ENCODE peak calls at places on chromosomes 7 and 10, in nine cellular contexts. One of them, this sample, is unnamed.

GRCh38 chr10:86267286-86268195 is 99.1 kb downstream of the GRID1 start:
- DNase-seq in sigmoid colon: peak
- DNase-seq in endothelial cell of umbilical vein: no peak
- DNase-seq in left ventricle myocardium inferior: no peak
- DNase-seq in fibroblast of lung: no peak
- DNase-seq in fibroblast of the aortic adventitia: no peak
- DNase-seq in Calu3: no peak
- DNase-seq in ascending aorta: peak
- DNase-seq in AG09309: no peak
- DNase-seq in this sample: no peak

GRCh38 chr7:121394709-121395140 is 1.4 kb downstream of the FAM3C start:
- DNase-seq in sigmoid colon: no peak
- DNase-seq in Calu3: peak
- DNase-seq in ascending aorta: no peak
- DNase-seq in AG09309: no peak
- DNase-seq in fibroblast of lung: peak
- DNase-seq in fibroblast of the aortic adventitia: peak
- DNase-seq in left ventricle myocardium inferior: no peak
- DNase-seq in endothelial cell of umbilical vein: peak
- DNase-seq in this sample: no peak

GRCh38 chr7:114345494-114345893 is 69.1 kb upstream of the FOXP2 start:
- DNase-seq in fibroblast of the aortic adventitia: peak
- DNase-seq in left ventricle myocardium inferior: no peak
- DNase-seq in sigmoid colon: no peak
- DNase-seq in endothelial cell of umbilical vein: no peak
- DNase-seq in ascending aorta: no peak
- DNase-seq in fibroblast of lung: peak
- DNase-seq in Calu3: no peak
- DNase-seq in AG09309: no peak
- DNase-seq in this sample: no peak

GRCh38 chr10:34815174-34816066 is at the start of gene PARD3:
- DNase-seq in ascending aorta: peak
- DNase-seq in fibroblast of lung: peak
- DNase-seq in endothelial cell of umbilical vein: peak
- DNase-seq in fibroblast of the aortic adventitia: peak
- DNase-seq in Calu3: peak
- DNase-seq in left ventricle myocardium inferior: peak
- DNase-seq in AG09309: no peak
- DNase-seq in sigmoid colon: peak
- DNase-seq in this sample: peak

GRCh38 chr7:155066417-155066950 is 3.6 kb upstream of the HTR5A start:
- DNase-seq in AG09309: peak
- DNase-seq in sigmoid colon: no peak
- DNase-seq in left ventricle myocardium inferior: no peak
- DNase-seq in fibroblast of lung: peak
- DNase-seq in fibroblast of the aortic adventitia: peak
- DNase-seq in Calu3: no peak
- DNase-seq in ascending aorta: no peak
- DNase-seq in endothelial cell of umbilical vein: peak
- DNase-seq in this sample: no peak

GRCh38 chr10:12351889-12352288 is 2.5 kb downstream of the CAMK1D start:
- DNase-seq in AG09309: no peak
- DNase-seq in fibroblast of lung: no peak
- DNase-seq in sigmoid colon: no peak
- DNase-seq in fibroblast of the aortic adventitia: no peak
- DNase-seq in endothelial cell of umbilical vein: no peak
- DNase-seq in left ventricle myocardium inferior: no peak
- DNase-seq in ascending aorta: no peak
- DNase-seq in Calu3: no peak
- DNase-seq in this sample: no peak

GRCh38 chr10:71258446-71259145 is 46.2 kb downstream of the UNC5B start:
- DNase-seq in sigmoid colon: no peak
- DNase-seq in fibroblast of lung: no peak
- DNase-seq in ascending aorta: no peak
- DNase-seq in endothelial cell of umbilical vein: no peak
- DNase-seq in AG09309: no peak
- DNase-seq in Calu3: no peak
- DNase-seq in left ventricle myocardium inferior: no peak
- DNase-seq in fibroblast of the aortic adventitia: no peak
- DNase-seq in this sample: no peak

GRCh38 chr10:93560541-93560940 is 5.9 kb upstream of the FFAR4 start:
- DNase-seq in endothelial cell of umbilical vein: no peak
- DNase-seq in fibroblast of the aortic adventitia: no peak
- DNase-seq in fibroblast of lung: no peak
- DNase-seq in sigmoid colon: peak
- DNase-seq in left ventricle myocardium inferior: no peak
- DNase-seq in AG09309: no peak
- DNase-seq in ascending aorta: no peak
- DNase-seq in Calu3: no peak
- DNase-seq in this sample: no peak

GRCh38 chr7:135645296-135645904 is 16.9 kb upstream of the STMP1 start:
- DNase-seq in AG09309: no peak
- DNase-seq in sigmoid colon: no peak
- DNase-seq in left ventricle myocardium inferior: no peak
- DNase-seq in Calu3: peak
- DNase-seq in endothelial cell of umbilical vein: peak
- DNase-seq in fibroblast of lung: peak
- DNase-seq in fibroblast of the aortic adventitia: peak
- DNase-seq in ascending aorta: no peak
- DNase-seq in this sample: no peak

GRCh38 chr7:63887031-63887430 is 111.6 kb upstream of the ZNF722 start:
- DNase-seq in AG09309: no peak
- DNase-seq in left ventricle myocardium inferior: no peak
- DNase-seq in Calu3: no peak
- DNase-seq in sigmoid colon: no peak
- DNase-seq in ascending aorta: no peak
- DNase-seq in fibroblast of the aortic adventitia: no peak
- DNase-seq in fibroblast of lung: no peak
- DNase-seq in endothelial cell of umbilical vein: no peak
- DNase-seq in this sample: no peak

GRCh38 chr7:102117743-102118142 is 168.9 kb upstream of the SH2B2 start:
- DNase-seq in left ventricle myocardium inferior: no peak
- DNase-seq in AG09309: peak
- DNase-seq in fibroblast of the aortic adventitia: peak
- DNase-seq in fibroblast of lung: peak
- DNase-seq in ascending aorta: no peak
- DNase-seq in endothelial cell of umbilical vein: no peak
- DNase-seq in Calu3: no peak
- DNase-seq in sigmoid colon: no peak
- DNase-seq in this sample: no peak

GRCh38 chr10:77319557-77319956 is 318.1 kb downstream of the KCNMA1 start:
- DNase-seq in fibroblast of the aortic adventitia: peak
- DNase-seq in ascending aorta: no peak
- DNase-seq in fibroblast of lung: peak
- DNase-seq in AG09309: peak
- DNase-seq in Calu3: no peak
- DNase-seq in sigmoid colon: no peak
- DNase-seq in endothelial cell of umbilical vein: no peak
- DNase-seq in left ventricle myocardium inferior: no peak
- DNase-seq in this sample: no peak

GRCh38 chr10:9268176-9268575 is 1213.7 kb downstream of the GATA3 start:
- DNase-seq in ascending aorta: no peak
- DNase-seq in fibroblast of the aortic adventitia: no peak
- DNase-seq in fibroblast of lung: no peak
- DNase-seq in left ventricle myocardium inferior: no peak
- DNase-seq in AG09309: no peak
- DNase-seq in endothelial cell of umbilical vein: no peak
- DNase-seq in sigmoid colon: no peak
- DNase-seq in Calu3: no peak
- DNase-seq in this sample: no peak

GRCh38 chr7:7969306-7970112 is 913 bp downstream of the GLCCI1 start:
- DNase-seq in left ventricle myocardium inferior: peak
- DNase-seq in sigmoid colon: peak
- DNase-seq in ascending aorta: peak
- DNase-seq in fibroblast of lung: peak
- DNase-seq in endothelial cell of umbilical vein: peak
- DNase-seq in Calu3: peak
- DNase-seq in fibroblast of the aortic adventitia: peak
- DNase-seq in AG09309: no peak
- DNase-seq in this sample: peak

GRCh38 chr10:127983701-127984100 is 76.8 kb downstream of the PTPRE start:
- DNase-seq in endothelial cell of umbilical vein: no peak
- DNase-seq in ascending aorta: peak
- DNase-seq in AG09309: no peak
- DNase-seq in left ventricle myocardium inferior: no peak
- DNase-seq in sigmoid colon: peak
- DNase-seq in Calu3: peak
- DNase-seq in fibroblast of lung: no peak
- DNase-seq in fibroblast of the aortic adventitia: no peak
- DNase-seq in this sample: no peak

GRCh38 chr7:141012044-141012685 is 2.6 kb downstream of the MRPS33 start:
- DNase-seq in endothelial cell of umbilical vein: peak
- DNase-seq in left ventricle myocardium inferior: peak
- DNase-seq in sigmoid colon: no peak
- DNase-seq in fibroblast of lung: peak
- DNase-seq in AG09309: peak
- DNase-seq in fibroblast of the aortic adventitia: peak
- DNase-seq in Calu3: peak
- DNase-seq in ascending aorta: peak
- DNase-seq in this sample: peak

GRCh38 chr7:27409776-27410175 is 167.2 kb downstream of the EVX1 start:
- DNase-seq in left ventricle myocardium inferior: no peak
- DNase-seq in sigmoid colon: no peak
- DNase-seq in endothelial cell of umbilical vein: no peak
- DNase-seq in Calu3: no peak
- DNase-seq in fibroblast of the aortic adventitia: no peak
- DNase-seq in ascending aorta: no peak
- DNase-seq in fibroblast of lung: peak
- DNase-seq in AG09309: peak
- DNase-seq in this sample: no peak

GRCh38 chr7:45566386-45566785 is 7.8 kb upstream of the ADCY1 start:
- DNase-seq in AG09309: no peak
- DNase-seq in ascending aorta: no peak
- DNase-seq in sigmoid colon: no peak
- DNase-seq in fibroblast of the aortic adventitia: no peak
- DNase-seq in fibroblast of lung: no peak
- DNase-seq in left ventricle myocardium inferior: no peak
- DNase-seq in endothelial cell of umbilical vein: no peak
- DNase-seq in Calu3: no peak
- DNase-seq in this sample: no peak

GRCh38 chr7:15525652-15526263 is 36.1 kb downstream of the AGMO start:
- DNase-seq in fibroblast of the aortic adventitia: no peak
- DNase-seq in left ventricle myocardium inferior: no peak
- DNase-seq in Calu3: no peak
- DNase-seq in endothelial cell of umbilical vein: no peak
- DNase-seq in sigmoid colon: no peak
- DNase-seq in AG09309: no peak
- DNase-seq in ascending aorta: no peak
- DNase-seq in fibroblast of lung: no peak
- DNase-seq in this sample: no peak

GRCh38 chr7:37065779-37066271 is 341.5 kb upstream of the AOAH start:
- DNase-seq in fibroblast of the aortic adventitia: peak
- DNase-seq in fibroblast of lung: peak
- DNase-seq in ascending aorta: no peak
- DNase-seq in left ventricle myocardium inferior: no peak
- DNase-seq in endothelial cell of umbilical vein: peak
- DNase-seq in AG09309: peak
- DNase-seq in Calu3: no peak
- DNase-seq in sigmoid colon: no peak
- DNase-seq in this sample: no peak

DNA sequence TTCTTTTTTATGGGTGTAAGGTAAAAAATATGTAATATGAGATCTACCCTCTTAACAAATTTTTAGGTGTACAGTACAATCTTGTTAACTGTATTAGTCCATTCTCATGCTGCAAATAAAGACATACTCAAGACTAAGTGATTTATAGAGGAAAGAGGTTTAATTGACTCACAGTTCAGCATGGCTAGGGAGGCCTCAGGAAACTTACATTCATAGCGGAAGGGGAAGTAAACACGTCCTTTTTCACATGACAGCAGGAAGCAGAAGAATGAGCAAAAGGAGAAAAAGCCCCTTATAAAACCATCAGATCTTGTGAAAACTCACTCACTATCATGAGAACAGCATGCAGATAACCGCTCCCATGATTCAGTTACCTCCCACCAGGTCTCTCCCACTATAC is 127.5 kb downstream of the WNT2 start:
- DNase-seq in fibroblast of the aortic adventitia: no peak
- DNase-seq in fibroblast of lung: no peak
- DNase-seq in AG09309: no peak
- DNase-seq in sigmoid colon: no peak
- DNase-seq in Calu3: no peak
- DNase-seq in ascending aorta: no peak
- DNase-seq in left ventricle myocardium inferior: no peak
- DNase-seq in endothelial cell of umbilical vein: peak
- DNase-seq in this sample: no peak
- TF ChIP-seq CTCF in fibroblast of the aortic adventitia: no peak
- TF ChIP-seq CTCF in fibroblast of lung: no peak
- TF ChIP-seq CTCF in AG09309: no peak
- TF ChIP-seq CTCF in sigmoid colon: no peak
- TF ChIP-seq CTCF in Calu3: no peak
- TF ChIP-seq CTCF in ascending aorta: no peak
- TF ChIP-seq CTCF in left ventricle myocardium inferior: no peak
- TF ChIP-seq CTCF in endothelial cell of umbilical vein: no peak
- TF ChIP-seq CTCF in this sample: no peak

GRCh38 chr7:92841192-92841591 is 4.8 kb upstream of the CDK6 start:
- DNase-seq in endothelial cell of umbilical vein: no peak
- DNase-seq in sigmoid colon: no peak
- DNase-seq in Calu3: no peak
- DNase-seq in fibroblast of lung: peak
- DNase-seq in left ventricle myocardium inferior: no peak
- DNase-seq in ascending aorta: no peak
- DNase-seq in AG09309: no peak
- DNase-seq in fibroblast of the aortic adventitia: no peak
- DNase-seq in this sample: no peak
- TF ChIP-seq CTCF in endothelial cell of umbilical vein: no peak
- TF ChIP-seq CTCF in sigmoid colon: no peak
- TF ChIP-seq CTCF in Calu3: no peak
- TF ChIP-seq CTCF in fibroblast of lung: no peak
- TF ChIP-seq CTCF in left ventricle myocardium inferior: no peak
- TF ChIP-seq CTCF in ascending aorta: no peak
- TF ChIP-seq CTCF in AG09309: no peak
- TF ChIP-seq CTCF in fibroblast of the aortic adventitia: no peak
- TF ChIP-seq CTCF in this sample: no peak

GRCh38 chr7:89042963-89043362 is 247.4 kb upstream of the TEX47 start:
- DNase-seq in Calu3: no peak
- DNase-seq in AG09309: no peak
- DNase-seq in fibroblast of the aortic adventitia: no peak
- DNase-seq in fibroblast of lung: no peak
- DNase-seq in sigmoid colon: no peak
- DNase-seq in left ventricle myocardium inferior: no peak
- DNase-seq in endothelial cell of umbilical vein: no peak
- DNase-seq in ascending aorta: no peak
- DNase-seq in this sample: no peak
- TF ChIP-seq CTCF in Calu3: no peak
- TF ChIP-seq CTCF in AG09309: no peak
- TF ChIP-seq CTCF in fibroblast of the aortic adventitia: no peak
- TF ChIP-seq CTCF in fibroblast of lung: no peak
- TF ChIP-seq CTCF in sigmoid colon: no peak
- TF ChIP-seq CTCF in left ventricle myocardium inferior: no peak
- TF ChIP-seq CTCF in endothelial cell of umbilical vein: no peak
- TF ChIP-seq CTCF in ascending aorta: no peak
- TF ChIP-seq CTCF in this sample: no peak

GRCh38 chr7:20197837-20198236 is 19.3 kb downstream of the MACC1 start:
- DNase-seq in fibroblast of the aortic adventitia: peak
- DNase-seq in fibroblast of lung: no peak
- DNase-seq in Calu3: peak
- DNase-seq in endothelial cell of umbilical vein: no peak
- DNase-seq in left ventricle myocardium inferior: no peak
- DNase-seq in sigmoid colon: no peak
- DNase-seq in AG09309: no peak
- DNase-seq in ascending aorta: no peak
- DNase-seq in this sample: no peak
- TF ChIP-seq CTCF in fibroblast of the aortic adventitia: peak
- TF ChIP-seq CTCF in fibroblast of lung: peak
- TF ChIP-seq CTCF in Calu3: peak
- TF ChIP-seq CTCF in endothelial cell of umbilical vein: peak
- TF ChIP-seq CTCF in left ventricle myocardium inferior: peak
- TF ChIP-seq CTCF in sigmoid colon: no peak
- TF ChIP-seq CTCF in AG09309: no peak
- TF ChIP-seq CTCF in ascending aorta: peak
- TF ChIP-seq CTCF in this sample: no peak

GRCh38 chr7:231030-231857 is 38.9 kb downstream of the FAM20C start:
- DNase-seq in AG09309: no peak
- DNase-seq in left ventricle myocardium inferior: no peak
- DNase-seq in fibroblast of the aortic adventitia: no peak
- DNase-seq in Calu3: no peak
- DNase-seq in sigmoid colon: peak
- DNase-seq in ascending aorta: no peak
- DNase-seq in endothelial cell of umbilical vein: no peak
- DNase-seq in fibroblast of lung: peak
- DNase-seq in this sample: no peak
- TF ChIP-seq CTCF in AG09309: peak
- TF ChIP-seq CTCF in left ventricle myocardium inferior: peak
- TF ChIP-seq CTCF in fibroblast of the aortic adventitia: peak
- TF ChIP-seq CTCF in Calu3: peak
- TF ChIP-seq CTCF in sigmoid colon: peak
- TF ChIP-seq CTCF in ascending aorta: peak
- TF ChIP-seq CTCF in endothelial cell of umbilical vein: peak
- TF ChIP-seq CTCF in fibroblast of lung: peak
- TF ChIP-seq CTCF in this sample: peak

This sample was measured in GM10248.